ENCODE peak calls at places on chromosomes 2 and 18, in ten cellular contexts. One of them, this sample, is unnamed.

GRCh38 chr2:230441188-230441897 is 25.3 kb downstream of the SP100 start:
- DNase-seq in fibroblast of pulmonary artery: peak; percentile 73
- DNase-seq in astrocyte of the cerebellum: no peak
- DNase-seq in upper lobe of right lung: no peak
- DNase-seq in dorsolateral prefrontal cortex: no peak
- DNase-seq in hepatocyte: no peak
- DNase-seq in AG10803: peak; percentile 83
- DNase-seq in Peyer's patch: peak; percentile 90
- DNase-seq in A549: no peak
- DNase-seq in psoas muscle: peak; percentile 34
- DNase-seq in this sample: no peak

GRCh38 chr2:445896-446295 is 158.0 kb upstream of the ALKAL2 start:
- DNase-seq in Peyer's patch: no peak
- DNase-seq in hepatocyte: no peak
- DNase-seq in AG10803: no peak
- DNase-seq in psoas muscle: no peak
- DNase-seq in fibroblast of pulmonary artery: no peak
- DNase-seq in upper lobe of right lung: no peak
- DNase-seq in astrocyte of the cerebellum: no peak
- DNase-seq in dorsolateral prefrontal cortex: no peak
- DNase-seq in A549: no peak
- DNase-seq in this sample: no peak

GRCh38 chr2:85902496-85902895 is 13.7 kb upstream of the ST3GAL5 start:
- DNase-seq in hepatocyte: no peak
- DNase-seq in upper lobe of right lung: no peak
- DNase-seq in dorsolateral prefrontal cortex: no peak
- DNase-seq in astrocyte of the cerebellum: no peak
- DNase-seq in AG10803: peak; percentile 86
- DNase-seq in psoas muscle: no peak
- DNase-seq in Peyer's patch: no peak
- DNase-seq in A549: no peak
- DNase-seq in fibroblast of pulmonary artery: peak; percentile 40
- DNase-seq in this sample: no peak

GRCh38 chr2:120436460-120436739 is 90.5 kb downstream of the INHBB start:
- DNase-seq in upper lobe of right lung: no peak
- DNase-seq in psoas muscle: peak; percentile 85
- DNase-seq in hepatocyte: no peak
- DNase-seq in dorsolateral prefrontal cortex: no peak
- DNase-seq in Peyer's patch: peak; percentile 23
- DNase-seq in AG10803: peak; percentile 75
- DNase-seq in astrocyte of the cerebellum: no peak
- DNase-seq in A549: no peak
- DNase-seq in fibroblast of pulmonary artery: no peak
- DNase-seq in this sample: no peak

GRCh38 chr2:77834360-77835002 is 312.3 kb upstream of the LRRTM4 start:
- DNase-seq in AG10803: no peak
- DNase-seq in A549: no peak
- DNase-seq in Peyer's patch: no peak
- DNase-seq in astrocyte of the cerebellum: no peak
- DNase-seq in dorsolateral prefrontal cortex: no peak
- DNase-seq in psoas muscle: no peak
- DNase-seq in fibroblast of pulmonary artery: no peak
- DNase-seq in hepatocyte: no peak
- DNase-seq in upper lobe of right lung: no peak
- DNase-seq in this sample: no peak

GRCh38 chr18:80246656-80247402 is 485 bp downstream of the PARD6G start:
- DNase-seq in A549: peak; percentile 10
- DNase-seq in dorsolateral prefrontal cortex: no peak
- DNase-seq in fibroblast of pulmonary artery: no peak
- DNase-seq in AG10803: peak; percentile 4
- DNase-seq in upper lobe of right lung: peak; percentile 68
- DNase-seq in Peyer's patch: no peak
- DNase-seq in hepatocyte: peak; percentile 46
- DNase-seq in psoas muscle: peak; percentile 64
- DNase-seq in astrocyte of the cerebellum: no peak
- DNase-seq in this sample: no peak

GRCh38 chr2:100551303-100551702 is 11.5 kb upstream of the PDCL3 start:
- DNase-seq in AG10803: no peak
- DNase-seq in psoas muscle: no peak
- DNase-seq in hepatocyte: no peak
- DNase-seq in A549: no peak
- DNase-seq in fibroblast of pulmonary artery: no peak
- DNase-seq in astrocyte of the cerebellum: no peak
- DNase-seq in Peyer's patch: no peak
- DNase-seq in upper lobe of right lung: no peak
- DNase-seq in dorsolateral prefrontal cortex: no peak
- DNase-seq in this sample: no peak

GRCh38 chr2:149483004-149483605 is 104.5 kb downstream of the MMADHC start:
- DNase-seq in psoas muscle: no peak
- DNase-seq in hepatocyte: no peak
- DNase-seq in upper lobe of right lung: no peak
- DNase-seq in A549: no peak
- DNase-seq in Peyer's patch: no peak
- DNase-seq in AG10803: no peak
- DNase-seq in dorsolateral prefrontal cortex: no peak
- DNase-seq in astrocyte of the cerebellum: no peak
- DNase-seq in fibroblast of pulmonary artery: peak; percentile 16
- DNase-seq in this sample: no peak

GRCh38 chr18:53753616-53754015 is 470.9 kb downstream of the MBD2 start:
- DNase-seq in fibroblast of pulmonary artery: no peak
- DNase-seq in upper lobe of right lung: no peak
- DNase-seq in dorsolateral prefrontal cortex: no peak
- DNase-seq in AG10803: no peak
- DNase-seq in A549: no peak
- DNase-seq in psoas muscle: no peak
- DNase-seq in hepatocyte: no peak
- DNase-seq in astrocyte of the cerebellum: no peak
- DNase-seq in Peyer's patch: no peak
- DNase-seq in this sample: no peak

GRCh38 chr2:157471078-157471477 is 27.2 kb upstream of the CYTIP start:
- DNase-seq in fibroblast of pulmonary artery: no peak
- DNase-seq in hepatocyte: no peak
- DNase-seq in Peyer's patch: no peak
- DNase-seq in A549: no peak
- DNase-seq in dorsolateral prefrontal cortex: no peak
- DNase-seq in astrocyte of the cerebellum: no peak
- DNase-seq in psoas muscle: no peak
- DNase-seq in AG10803: no peak
- DNase-seq in upper lobe of right lung: no peak
- DNase-seq in this sample: no peak

GRCh38 chr2:219912530-219912929 is 285.1 kb downstream of the SLC4A3 start:
- DNase-seq in upper lobe of right lung: no peak
- DNase-seq in fibroblast of pulmonary artery: peak; percentile 5
- DNase-seq in AG10803: peak; percentile 62
- DNase-seq in psoas muscle: no peak
- DNase-seq in astrocyte of the cerebellum: peak; percentile 40
- DNase-seq in hepatocyte: peak; percentile 39
- DNase-seq in Peyer's patch: no peak
- DNase-seq in A549: no peak
- DNase-seq in dorsolateral prefrontal cortex: no peak
- DNase-seq in this sample: no peak
- TF ChIP-seq CTCF in upper lobe of right lung: no peak
- TF ChIP-seq CTCF in fibroblast of pulmonary artery: no peak
- TF ChIP-seq CTCF in AG10803: peak; percentile 63
- TF ChIP-seq CTCF in psoas muscle: no peak
- TF ChIP-seq CTCF in astrocyte of the cerebellum: peak; percentile 74
- TF ChIP-seq CTCF in hepatocyte: peak; percentile 41
- TF ChIP-seq CTCF in Peyer's patch: no peak
- TF ChIP-seq CTCF in A549: no peak
- TF ChIP-seq CTCF in dorsolateral prefrontal cortex: no peak
- TF ChIP-seq CTCF in this sample: no peak

GRCh38 chr2:75481041-75481836 is 79.5 kb downstream of the EVA1A start:
- DNase-seq in upper lobe of right lung: no peak
- DNase-seq in fibroblast of pulmonary artery: peak; percentile 48
- DNase-seq in dorsolateral prefrontal cortex: no peak
- DNase-seq in A549: no peak
- DNase-seq in hepatocyte: peak; percentile 28
- DNase-seq in psoas muscle: no peak
- DNase-seq in AG10803: peak; percentile 53
- DNase-seq in astrocyte of the cerebellum: no peak
- DNase-seq in Peyer's patch: no peak
- DNase-seq in this sample: no peak
- TF ChIP-seq CTCF in upper lobe of right lung: peak; percentile 28
- TF ChIP-seq CTCF in fibroblast of pulmonary artery: peak; percentile 62
- TF ChIP-seq CTCF in dorsolateral prefrontal cortex: no peak
- TF ChIP-seq CTCF in A549: peak; percentile 32
- TF ChIP-seq CTCF in hepatocyte: peak; percentile 30
- TF ChIP-seq CTCF in psoas muscle: no peak
- TF ChIP-seq CTCF in AG10803: peak; percentile 54
- TF ChIP-seq CTCF in astrocyte of the cerebellum: peak; percentile 51
- TF ChIP-seq CTCF in Peyer's patch: peak; percentile 13
- TF ChIP-seq CTCF in this sample: no peak

GRCh38 chr2:118062048-118062447 is 26.2 kb upstream of the INSIG2 start:
- DNase-seq in A549: no peak
- DNase-seq in upper lobe of right lung: no peak
- DNase-seq in AG10803: peak; percentile 70
- DNase-seq in Peyer's patch: no peak
- DNase-seq in fibroblast of pulmonary artery: no peak
- DNase-seq in astrocyte of the cerebellum: no peak
- DNase-seq in psoas muscle: no peak
- DNase-seq in hepatocyte: no peak
- DNase-seq in dorsolateral prefrontal cortex: no peak
- DNase-seq in this sample: no peak

GRCh38 chr2:118059919-118060478 is 28.3 kb upstream of the INSIG2 start:
- DNase-seq in A549: no peak
- DNase-seq in upper lobe of right lung: no peak
- DNase-seq in Peyer's patch: no peak
- DNase-seq in dorsolateral prefrontal cortex: no peak
- DNase-seq in AG10803: peak; percentile 99
- DNase-seq in astrocyte of the cerebellum: peak; percentile 94
- DNase-seq in psoas muscle: no peak
- DNase-seq in fibroblast of pulmonary artery: peak; percentile 55
- DNase-seq in hepatocyte: no peak
- DNase-seq in this sample: no peak

GRCh38 chr2:118058979-118059378 is 29.3 kb upstream of the INSIG2 start:
- DNase-seq in psoas muscle: no peak
- DNase-seq in dorsolateral prefrontal cortex: no peak
- DNase-seq in Peyer's patch: no peak
- DNase-seq in upper lobe of right lung: no peak
- DNase-seq in hepatocyte: no peak
- DNase-seq in AG10803: peak; percentile 48
- DNase-seq in astrocyte of the cerebellum: peak; percentile 46
- DNase-seq in fibroblast of pulmonary artery: no peak
- DNase-seq in A549: no peak
- DNase-seq in this sample: no peak

GRCh38 chr2:118062669-118063068 is 25.6 kb upstream of the INSIG2 start:
- DNase-seq in Peyer's patch: no peak
- DNase-seq in astrocyte of the cerebellum: no peak
- DNase-seq in A549: no peak
- DNase-seq in dorsolateral prefrontal cortex: no peak
- DNase-seq in fibroblast of pulmonary artery: no peak
- DNase-seq in AG10803: no peak
- DNase-seq in hepatocyte: no peak
- DNase-seq in psoas muscle: no peak
- DNase-seq in upper lobe of right lung: no peak
- DNase-seq in this sample: no peak

GRCh38 chr2:118061135-118061955 is 26.9 kb upstream of the INSIG2 start:
- DNase-seq in fibroblast of pulmonary artery: peak; percentile 76
- DNase-seq in psoas muscle: peak; percentile 40
- DNase-seq in AG10803: peak; percentile 91
- DNase-seq in astrocyte of the cerebellum: peak; percentile 68
- DNase-seq in A549: peak; percentile 10
- DNase-seq in Peyer's patch: no peak
- DNase-seq in upper lobe of right lung: no peak
- DNase-seq in hepatocyte: no peak
- DNase-seq in dorsolateral prefrontal cortex: no peak
- DNase-seq in this sample: no peak
- TF ChIP-seq CTCF in fibroblast of pulmonary artery: peak; percentile 44
- TF ChIP-seq CTCF in psoas muscle: peak; percentile 27
- TF ChIP-seq CTCF in AG10803: peak; percentile 74
- TF ChIP-seq CTCF in astrocyte of the cerebellum: peak; percentile 55
- TF ChIP-seq CTCF in A549: peak; percentile 47
- TF ChIP-seq CTCF in Peyer's patch: peak; percentile 28
- TF ChIP-seq CTCF in upper lobe of right lung: peak; percentile 36
- TF ChIP-seq CTCF in hepatocyte: peak; percentile 33
- TF ChIP-seq CTCF in dorsolateral prefrontal cortex: peak; percentile 20
- TF ChIP-seq CTCF in this sample: peak; percentile 15

GRCh38 chr18:45557779-45558178 is 57.5 kb upstream of the SLC14A2 start:
- DNase-seq in hepatocyte: no peak
- DNase-seq in Peyer's patch: no peak
- DNase-seq in AG10803: no peak
- DNase-seq in A549: no peak
- DNase-seq in upper lobe of right lung: no peak
- DNase-seq in dorsolateral prefrontal cortex: no peak
- DNase-seq in psoas muscle: no peak
- DNase-seq in astrocyte of the cerebellum: no peak
- DNase-seq in fibroblast of pulmonary artery: no peak
- DNase-seq in this sample: no peak

GRCh38 chr18:45556217-45556616 is 59.1 kb upstream of the SLC14A2 start:
- DNase-seq in A549: no peak
- DNase-seq in dorsolateral prefrontal cortex: no peak
- DNase-seq in Peyer's patch: no peak
- DNase-seq in upper lobe of right lung: no peak
- DNase-seq in psoas muscle: no peak
- DNase-seq in fibroblast of pulmonary artery: no peak
- DNase-seq in AG10803: no peak
- DNase-seq in hepatocyte: no peak
- DNase-seq in astrocyte of the cerebellum: no peak
- DNase-seq in this sample: no peak

GRCh38 chr18:45557296-45557695 is 58.0 kb upstream of the SLC14A2 start:
- DNase-seq in astrocyte of the cerebellum: no peak
- DNase-seq in fibroblast of pulmonary artery: no peak
- DNase-seq in dorsolateral prefrontal cortex: no peak
- DNase-seq in AG10803: no peak
- DNase-seq in A549: no peak
- DNase-seq in psoas muscle: no peak
- DNase-seq in Peyer's patch: no peak
- DNase-seq in hepatocyte: no peak
- DNase-seq in upper lobe of right lung: no peak
- DNase-seq in this sample: no peak

GRCh38 chr18:45551417-45551816 is 63.9 kb upstream of the SLC14A2 start:
- DNase-seq in A549: no peak
- DNase-seq in Peyer's patch: no peak
- DNase-seq in dorsolateral prefrontal cortex: no peak
- DNase-seq in fibroblast of pulmonary artery: no peak
- DNase-seq in AG10803: no peak
- DNase-seq in upper lobe of right lung: no peak
- DNase-seq in hepatocyte: no peak
- DNase-seq in psoas muscle: no peak
- DNase-seq in astrocyte of the cerebellum: no peak
- DNase-seq in this sample: no peak

DNA sequence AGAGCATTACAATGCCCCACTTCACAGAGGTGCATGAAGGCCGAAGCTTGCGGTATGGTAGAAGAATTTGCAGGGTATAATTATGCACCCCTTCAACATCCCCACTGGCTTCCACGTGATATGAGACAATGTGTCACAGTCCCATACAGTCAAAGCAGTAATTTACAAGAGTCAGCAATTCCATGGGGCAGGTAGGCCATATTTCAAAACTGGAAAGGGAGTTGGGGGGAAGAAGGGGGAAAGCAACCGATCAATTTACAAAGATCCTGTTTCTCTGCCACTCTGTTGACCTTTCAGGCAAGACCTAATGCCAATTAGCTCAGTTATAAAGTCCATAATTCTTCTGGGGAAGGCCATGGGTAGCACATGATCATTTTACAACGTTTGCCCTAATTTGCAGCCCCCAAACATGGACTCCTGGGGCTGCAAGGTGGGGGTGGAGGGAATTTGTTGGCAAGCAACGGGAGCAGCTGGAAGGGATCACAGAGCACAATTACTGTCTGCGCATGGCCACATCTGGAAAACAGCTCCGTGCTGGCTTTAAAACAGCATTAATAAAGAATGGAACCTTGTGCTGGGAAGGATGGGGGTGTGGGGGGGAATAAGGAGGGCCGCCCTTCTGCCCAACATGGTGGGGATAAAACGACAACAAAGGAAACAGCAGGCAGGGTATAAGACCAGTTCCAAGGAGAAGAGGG is 61.1 kb upstream of the SLC14A2 start:
- DNase-seq in psoas muscle: no peak
- DNase-seq in A549: no peak
- DNase-seq in AG10803: no peak
- DNase-seq in astrocyte of the cerebellum: no peak
- DNase-seq in fibroblast of pulmonary artery: no peak
- DNase-seq in upper lobe of right lung: no peak
- DNase-seq in hepatocyte: no peak
- DNase-seq in Peyer's patch: no peak
- DNase-seq in dorsolateral prefrontal cortex: no peak
- DNase-seq in this sample: no peak
- TF ChIP-seq CTCF in psoas muscle: no peak
- TF ChIP-seq CTCF in A549: no peak
- TF ChIP-seq CTCF in AG10803: no peak
- TF ChIP-seq CTCF in astrocyte of the cerebellum: no peak
- TF ChIP-seq CTCF in fibroblast of pulmonary artery: no peak
- TF ChIP-seq CTCF in upper lobe of right lung: no peak
- TF ChIP-seq CTCF in hepatocyte: no peak
- TF ChIP-seq CTCF in Peyer's patch: no peak
- TF ChIP-seq CTCF in dorsolateral prefrontal cortex: no peak
- TF ChIP-seq CTCF in this sample: no peak

This sample was measured in D721Med.